ENCODE peak calls at places on chromosomes 7 and 10, in ten cellular contexts. M is SK-N-SH, N is esophagus squamous epithelium, H is cardiac muscle cell, V is astrocyte, R is IMR-90, K is heart left ventricle, L is trophoblast cell, U is lower lobe of right lung, Z is pancreas. W is an unnamed sample.
A peak's percentile ranks its signal among the peaks of the same experiment; 100 is the strongest.

GRCh38 chr7:135335628-135336139 is 102.0 kb downstream of the STRA8 start:
- DNase-seq in M (peak; percentile 86), N (no peak), H (peak; percentile 80), V (peak; percentile 34), R (peak; percentile 28), K (peak; percentile 48), L (peak; percentile 82), U (no peak), Z (peak; percentile 87), W (no peak)

GRCh38 chr7:41979834-41980307 is 257.1 kb downstream of the GLI3 start:
- DNase-seq in M (peak; percentile 39), N (no peak), H (peak; percentile 87), V (no peak), R (peak; percentile 55), K (no peak), L (peak; percentile 44), U (no peak), Z (no peak), W (no peak)

GRCh38 chr7:2129376-2130375 is 103.1 kb downstream of the MAD1L1 start:
- DNase-seq in M (no peak), N (no peak), H (no peak), V (no peak), R (no peak), K (no peak), L (no peak), U (no peak), Z (peak; percentile 43), W (no peak)

GRCh38 chr7:82740246-82740848 is 296.8 kb upstream of the CACNA2D1 start:
- DNase-seq in M (peak; percentile 48), N (no peak), H (peak; percentile 76), V (peak; percentile 34), R (peak; percentile 72), K (no peak), L (peak; percentile 77), U (no peak), Z (peak; percentile 23), W (no peak)

GRCh38 chr10:9243861-9244515 is 1189.5 kb downstream of the GATA3 start:
- DNase-seq in M (no peak), N (no peak), H (no peak), V (peak; percentile 4), R (no peak), K (no peak), L (peak; percentile 84), U (no peak), Z (peak; percentile 57), W (no peak)

GRCh38 chr7:155803418-155804376 is 8.6 kb downstream of the SHH start:
- DNase-seq in M (peak; percentile 66), N (no peak), H (no peak), V (no peak), R (no peak), K (no peak), L (peak; percentile 78), U (peak; percentile 91), Z (no peak), W (no peak)

GRCh38 chr7:29893351-29894005 is 87.2 kb downstream of the WIPF3 start:
- DNase-seq in M (peak; percentile 57), N (no peak), H (no peak), V (no peak), R (no peak), K (no peak), L (no peak), U (no peak), Z (no peak), W (no peak)

GRCh38 chr7:158723266-158723665 is 18.7 kb upstream of the NCAPG2 start:
- DNase-seq in M (no peak), N (no peak), H (no peak), V (no peak), R (no peak), K (no peak), L (no peak), U (no peak), Z (no peak), W (no peak)

GRCh38 chr7:835491-836401 is 3.5 kb downstream of the SUN1 start:
- DNase-seq in M (no peak), N (no peak), H (no peak), V (no peak), R (no peak), K (no peak), L (no peak), U (peak; percentile 18), Z (no peak), W (no peak)

GRCh38 chr7:115023219-115023618 is 101.3 kb downstream of the MDFIC start:
- DNase-seq in M (no peak), N (no peak), H (no peak), V (no peak), R (no peak), K (no peak), L (no peak), U (no peak), Z (no peak), W (no peak)

GRCh38 chr10:23994459-23995046 is 214.4 kb upstream of the KIAA1217 start:
- DNase-seq in M (peak; percentile 52), N (no peak), H (peak; percentile 69), V (peak; percentile 20), R (peak; percentile 39), K (peak; percentile 40), L (peak; percentile 87), U (peak; percentile 46), Z (peak; percentile 77), W (no peak)

GRCh38 chr7:36198854-36199266 is 45.8 kb downstream of the EEPD1 start:
- DNase-seq in M (no peak), N (no peak), H (peak; percentile 10), V (peak; percentile 61), R (peak; percentile 50), K (no peak), L (no peak), U (no peak), Z (no peak), W (no peak)

GRCh38 chr10:107163904-107164861 is at the start of gene SORCS1:
- DNase-seq in M (peak; percentile 88), N (no peak), H (no peak), V (no peak), R (no peak), K (peak; percentile 27), L (no peak), U (no peak), Z (peak; percentile 35), W (no peak)

GRCh38 chr10:7406712-7407333 is 4.0 kb downstream of the SFMBT2 start:
- DNase-seq in M (no peak), N (no peak), H (peak; percentile 17), V (no peak), R (no peak), K (peak; percentile 47), L (no peak), U (no peak), Z (no peak), W (no peak)

GRCh38 chr10:34254596-34254995 is 560.5 kb downstream of the PARD3 start:
- DNase-seq in M (peak; percentile 28), N (no peak), H (peak; percentile 64), V (peak; percentile 75), R (peak; percentile 48), K (no peak), L (no peak), U (no peak), Z (peak; percentile 43), W (no peak)

GRCh38 chr10:7260412-7260900 is 150.4 kb downstream of the SFMBT2 start:
- DNase-seq in M (peak; percentile 55), N (peak; percentile 3), H (peak; percentile 98), V (peak; percentile 97), R (peak; percentile 86), K (peak; percentile 86), L (peak; percentile 83), U (no peak), Z (peak; percentile 73), W (peak; percentile 97)

GRCh38 chr10:49167629-49168540 is 20.3 kb downstream of the TMEM273 start:
- DNase-seq in M (no peak), N (no peak), H (no peak), V (no peak), R (no peak), K (no peak), L (no peak), U (no peak), Z (no peak), W (peak; percentile 70)

DNA sequence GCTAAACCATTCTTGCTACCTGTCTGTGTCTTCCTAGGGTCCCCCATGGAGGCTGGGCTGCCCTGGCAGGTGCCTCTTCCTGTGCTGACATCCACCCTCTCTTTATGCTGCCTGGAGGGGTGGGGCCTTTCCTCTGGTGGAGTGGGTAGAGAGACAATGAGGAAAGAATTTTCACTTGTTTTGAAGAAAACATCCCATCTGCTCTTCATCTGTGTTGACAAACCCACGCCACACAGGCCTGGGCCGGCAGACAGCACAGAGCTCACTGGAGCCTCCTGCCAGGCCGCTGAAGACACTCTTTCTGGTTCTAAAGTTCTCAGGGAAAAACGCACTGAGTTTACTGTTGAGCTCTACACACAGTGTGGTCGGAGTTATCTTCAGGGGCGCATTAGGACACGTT is 328.2 kb downstream of the GLRX3 start:
- DNase-seq in M (no peak), N (no peak), H (no peak), V (no peak), R (no peak), K (no peak), L (no peak), U (no peak), Z (peak; percentile 10), W (peak; percentile 55)
- H3K27ac ChIP-seq in M (no peak overlapping the region), N (no peak overlapping the region), H (no peak overlapping the region), V (no peak overlapping the region), R (no peak overlapping the region), K (no peak overlapping the region), L (no peak overlapping the region), U (no peak overlapping the region), Z (peak overlapping the region; percentile 28), W (no peak overlapping the region)

GRCh38 chr10:116705498-116705897 is 36.9 kb downstream of the HSPA12A start:
- DNase-seq in M (peak; percentile 47), N (no peak), H (no peak), V (no peak), R (no peak), K (no peak), L (no peak), U (no peak), Z (no peak), W (no peak)
- H3K4me1 ChIP-seq in M (peaks cover 25% of the 10 kb centered on the region), N (peaks cover 9% of the 10 kb centered on the region), H (no peaks in the 10 kb centered on the region), V (peaks cover 11% of the 10 kb centered on the region), R (peaks cover 6% of the 10 kb centered on the region), K (no peaks in the 10 kb centered on the region), L (no peaks in the 10 kb centered on the region), U (no peaks in the 10 kb centered on the region), Z (no peaks in the 10 kb centered on the region), W (no peaks in the 10 kb centered on the region)

GRCh38 chr10:30028006-30028441 is 31.4 kb downstream of the JCAD start:
- DNase-seq in M (no peak), N (no peak), H (peak; percentile 38), V (peak; percentile 62), R (no peak), K (peak; percentile 72), L (no peak), U (peak; percentile 60), Z (peak; percentile 31), W (no peak)
- H3K4me3 ChIP-seq in M (no peak overlapping the region), N (no peak overlapping the region), H (no peak overlapping the region), V (no peak overlapping the region), R (no peak overlapping the region), K (no peak overlapping the region), L (no peak overlapping the region), U (peak overlapping the region; percentile 30), Z (no peak overlapping the region), W (no peak overlapping the region)

DNA sequence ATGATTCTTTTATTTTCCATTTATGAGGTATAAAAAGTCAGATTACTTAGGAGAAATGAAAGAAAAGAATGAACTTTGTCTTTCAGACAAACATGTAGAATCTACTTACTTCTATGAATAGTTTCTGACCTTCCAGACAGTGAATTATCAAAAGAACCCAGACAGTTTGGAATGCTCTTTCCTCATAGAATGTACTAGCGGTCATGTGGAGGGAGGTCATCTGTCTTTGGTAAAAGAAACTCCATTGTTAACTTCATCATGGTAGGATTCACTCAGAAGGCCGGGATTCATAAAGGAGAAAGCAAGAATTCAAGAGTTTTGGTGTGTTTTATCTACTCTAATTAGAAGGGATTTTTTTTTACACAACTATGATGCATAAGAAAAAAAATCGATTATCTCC is 144.8 kb upstream of the ZNF804B start:
- DNase-seq in M (no peak), N (no peak), H (no peak), V (no peak), R (no peak), K (no peak), L (peak; percentile 6), U (no peak), Z (no peak), W (no peak)
- H3K27ac ChIP-seq in M (no peak overlapping the region), N (no peak overlapping the region), H (no peak overlapping the region), V (no peak overlapping the region), R (no peak overlapping the region), K (no peak overlapping the region), L (no peak overlapping the region), U (no peak overlapping the region), Z (no peak overlapping the region), W (no peak overlapping the region)